ENCODE peak calls at places on chromosomes 16 and 17, in nine cellular contexts. One of them, this sample, is unnamed.

GRCh38 chr17:29251969-29252866 is 5.6 kb downstream of the CRYBA1 start:
- DNase-seq in Panc1: no peak
- DNase-seq in astrocyte: peak; percentile 40
- DNase-seq in thoracic aorta: no peak
- DNase-seq in lung: no peak
- DNase-seq in Peyer's patch: no peak
- DNase-seq in A549: peak; percentile 63
- DNase-seq in K562: peak; percentile 34
- DNase-seq in heart left ventricle: no peak
- DNase-seq in this sample: peak; percentile 29

GRCh38 chr17:57750930-57751329 is 5.8 kb upstream of the CCDC182 start:
- DNase-seq in Panc1: no peak
- DNase-seq in astrocyte: no peak
- DNase-seq in thoracic aorta: no peak
- DNase-seq in lung: no peak
- DNase-seq in Peyer's patch: no peak
- DNase-seq in A549: no peak
- DNase-seq in K562: no peak
- DNase-seq in heart left ventricle: no peak
- DNase-seq in this sample: no peak

GRCh38 chr17:57420674-57421392 is 164.5 kb downstream of the MSI2 start:
- DNase-seq in Panc1: no peak
- DNase-seq in astrocyte: no peak
- DNase-seq in thoracic aorta: no peak
- DNase-seq in lung: no peak
- DNase-seq in Peyer's patch: no peak
- DNase-seq in A549: no peak
- DNase-seq in K562: peak; percentile 77
- DNase-seq in heart left ventricle: no peak
- DNase-seq in this sample: no peak

GRCh38 chr16:75267631-75268264 is 16.3 kb upstream of the BCAR1 start:
- DNase-seq in Panc1: no peak
- DNase-seq in astrocyte: no peak
- DNase-seq in thoracic aorta: no peak
- DNase-seq in lung: peak; percentile 67
- DNase-seq in Peyer's patch: no peak
- DNase-seq in A549: peak; percentile 96
- DNase-seq in K562: no peak
- DNase-seq in heart left ventricle: peak; percentile 70
- DNase-seq in this sample: no peak

GRCh38 chr17:20280832-20281231 is 186.5 kb downstream of the LGALS9B start:
- DNase-seq in Panc1: no peak
- DNase-seq in astrocyte: no peak
- DNase-seq in thoracic aorta: no peak
- DNase-seq in lung: no peak
- DNase-seq in Peyer's patch: no peak
- DNase-seq in A549: no peak
- DNase-seq in K562: no peak
- DNase-seq in heart left ventricle: no peak
- DNase-seq in this sample: no peak

GRCh38 chr16:49282690-49283375 is 1.2 kb upstream of the CBLN1 start:
- DNase-seq in Panc1: no peak
- DNase-seq in astrocyte: no peak
- DNase-seq in thoracic aorta: no peak
- DNase-seq in lung: no peak
- DNase-seq in Peyer's patch: no peak
- DNase-seq in A549: no peak
- DNase-seq in K562: no peak
- DNase-seq in heart left ventricle: no peak
- DNase-seq in this sample: peak; percentile 23

GRCh38 chr16:64311241-64311640 is 810.6 kb downstream of the CDH11 start:
- DNase-seq in Panc1: no peak
- DNase-seq in astrocyte: peak; percentile 37
- DNase-seq in thoracic aorta: no peak
- DNase-seq in lung: no peak
- DNase-seq in Peyer's patch: no peak
- DNase-seq in A549: no peak
- DNase-seq in K562: no peak
- DNase-seq in heart left ventricle: no peak
- DNase-seq in this sample: no peak

GRCh38 chr17:21278304-21279197 is 6.0 kb upstream of the MAP2K3 start:
- DNase-seq in Panc1: no peak
- DNase-seq in astrocyte: no peak
- DNase-seq in thoracic aorta: no peak
- DNase-seq in lung: peak; percentile 77
- DNase-seq in Peyer's patch: peak; percentile 62
- DNase-seq in A549: no peak
- DNase-seq in K562: no peak
- DNase-seq in heart left ventricle: no peak
- DNase-seq in this sample: no peak

GRCh38 chr17:71405101-71405500 is 715.7 kb upstream of the SOX9 start:
- DNase-seq in Panc1: no peak
- DNase-seq in astrocyte: no peak
- DNase-seq in thoracic aorta: no peak
- DNase-seq in lung: no peak
- DNase-seq in Peyer's patch: no peak
- DNase-seq in A549: no peak
- DNase-seq in K562: no peak
- DNase-seq in heart left ventricle: no peak
- DNase-seq in this sample: no peak

GRCh38 chr17:35166526-35166925 is 18.9 kb downstream of the UNC45B start:
- DNase-seq in Panc1: no peak
- DNase-seq in astrocyte: no peak
- DNase-seq in thoracic aorta: no peak
- DNase-seq in lung: no peak
- DNase-seq in Peyer's patch: no peak
- DNase-seq in A549: no peak
- DNase-seq in K562: no peak
- DNase-seq in heart left ventricle: no peak
- DNase-seq in this sample: no peak

GRCh38 chr16:89094252-89094901 is 725 bp downstream of the ACSF3 start:
- DNase-seq in Panc1: no peak
- DNase-seq in astrocyte: no peak
- DNase-seq in thoracic aorta: no peak
- DNase-seq in lung: no peak
- DNase-seq in Peyer's patch: peak; percentile 31
- DNase-seq in A549: peak; percentile 31
- DNase-seq in K562: peak; percentile 37
- DNase-seq in heart left ventricle: no peak
- DNase-seq in this sample: peak; percentile 44

GRCh38 chr17:28033972-28034714 is 8.3 kb upstream of the NLK start:
- DNase-seq in Panc1: no peak
- DNase-seq in astrocyte: peak; percentile 92
- DNase-seq in thoracic aorta: no peak
- DNase-seq in lung: no peak
- DNase-seq in Peyer's patch: no peak
- DNase-seq in A549: no peak
- DNase-seq in K562: peak; percentile 90
- DNase-seq in heart left ventricle: peak; percentile 18
- DNase-seq in this sample: no peak

GRCh38 chr17:46772013-46772878 is 46.2 kb downstream of the WNT3 start:
- DNase-seq in Panc1: no peak
- DNase-seq in astrocyte: no peak
- DNase-seq in thoracic aorta: no peak
- DNase-seq in lung: peak; percentile 51
- DNase-seq in Peyer's patch: no peak
- DNase-seq in A549: peak; percentile 56
- DNase-seq in K562: peak; percentile 63
- DNase-seq in heart left ventricle: no peak
- DNase-seq in this sample: peak; percentile 78

GRCh38 chr16:29840240-29840639 is 20.0 kb downstream of the MVP start:
- DNase-seq in Panc1: no peak
- DNase-seq in astrocyte: no peak
- DNase-seq in thoracic aorta: no peak
- DNase-seq in lung: no peak
- DNase-seq in Peyer's patch: no peak
- DNase-seq in A549: no peak
- DNase-seq in K562: no peak
- DNase-seq in heart left ventricle: no peak
- DNase-seq in this sample: no peak

GRCh38 chr16:85350973-85351372 is 238.7 kb upstream of the CIBAR2 start:
- DNase-seq in Panc1: peak; percentile 63
- DNase-seq in astrocyte: peak; percentile 90
- DNase-seq in thoracic aorta: peak; percentile 90
- DNase-seq in lung: peak; percentile 94
- DNase-seq in Peyer's patch: peak; percentile 22
- DNase-seq in A549: peak; percentile 83
- DNase-seq in K562: no peak
- DNase-seq in heart left ventricle: peak; percentile 89
- DNase-seq in this sample: no peak

GRCh38 chr17:51153210-51154072 is at the start of gene NME1:
- DNase-seq in Panc1: peak; percentile 95
- DNase-seq in astrocyte: peak; percentile 99
- DNase-seq in thoracic aorta: peak; percentile 94
- DNase-seq in lung: peak; percentile 96
- DNase-seq in Peyer's patch: peak; percentile 96
- DNase-seq in A549: peak; percentile 99
- DNase-seq in K562: peak; percentile 99
- DNase-seq in heart left ventricle: peak; percentile 97
- DNase-seq in this sample: peak; percentile 98

GRCh38 chr17:48804936-48805411 is 12.1 kb downstream of the TTLL6 start:
- DNase-seq in Panc1: no peak
- DNase-seq in astrocyte: peak; percentile 4
- DNase-seq in thoracic aorta: no peak
- DNase-seq in lung: peak; percentile 67
- DNase-seq in Peyer's patch: peak; percentile 37
- DNase-seq in A549: peak; percentile 96
- DNase-seq in K562: peak; percentile 64
- DNase-seq in heart left ventricle: peak; percentile 33
- DNase-seq in this sample: peak; percentile 95

GRCh38 chr17:72099919-72100318 is 20.9 kb upstream of the SOX9 start:
- DNase-seq in Panc1: no peak
- DNase-seq in astrocyte: peak; percentile 83
- DNase-seq in thoracic aorta: no peak
- DNase-seq in lung: no peak
- DNase-seq in Peyer's patch: no peak
- DNase-seq in A549: no peak
- DNase-seq in K562: no peak
- DNase-seq in heart left ventricle: no peak
- DNase-seq in this sample: no peak

GRCh38 chr16:27303256-27304100 is 10.3 kb upstream of the IL4R start:
- DNase-seq in Panc1: no peak
- DNase-seq in astrocyte: no peak
- DNase-seq in thoracic aorta: no peak
- DNase-seq in lung: no peak
- DNase-seq in Peyer's patch: no peak
- DNase-seq in A549: no peak
- DNase-seq in K562: no peak
- DNase-seq in heart left ventricle: no peak
- DNase-seq in this sample: no peak
- H3K4me1 ChIP-seq in Panc1: no peaks in the 10 kb centered on the region
- H3K4me1 ChIP-seq in astrocyte: no peaks in the 10 kb centered on the region
- H3K4me1 ChIP-seq in thoracic aorta: no peaks in the 10 kb centered on the region
- H3K4me1 ChIP-seq in lung: no peaks in the 10 kb centered on the region
- H3K4me1 ChIP-seq in Peyer's patch: no peaks in the 10 kb centered on the region
- H3K4me1 ChIP-seq in A549: no peaks in the 10 kb centered on the region
- H3K4me1 ChIP-seq in K562: no peaks in the 10 kb centered on the region
- H3K4me1 ChIP-seq in heart left ventricle: peaks cover 17% of the 10 kb centered on the region
- H3K4me1 ChIP-seq in this sample: no peaks in the 10 kb centered on the region

DNA sequence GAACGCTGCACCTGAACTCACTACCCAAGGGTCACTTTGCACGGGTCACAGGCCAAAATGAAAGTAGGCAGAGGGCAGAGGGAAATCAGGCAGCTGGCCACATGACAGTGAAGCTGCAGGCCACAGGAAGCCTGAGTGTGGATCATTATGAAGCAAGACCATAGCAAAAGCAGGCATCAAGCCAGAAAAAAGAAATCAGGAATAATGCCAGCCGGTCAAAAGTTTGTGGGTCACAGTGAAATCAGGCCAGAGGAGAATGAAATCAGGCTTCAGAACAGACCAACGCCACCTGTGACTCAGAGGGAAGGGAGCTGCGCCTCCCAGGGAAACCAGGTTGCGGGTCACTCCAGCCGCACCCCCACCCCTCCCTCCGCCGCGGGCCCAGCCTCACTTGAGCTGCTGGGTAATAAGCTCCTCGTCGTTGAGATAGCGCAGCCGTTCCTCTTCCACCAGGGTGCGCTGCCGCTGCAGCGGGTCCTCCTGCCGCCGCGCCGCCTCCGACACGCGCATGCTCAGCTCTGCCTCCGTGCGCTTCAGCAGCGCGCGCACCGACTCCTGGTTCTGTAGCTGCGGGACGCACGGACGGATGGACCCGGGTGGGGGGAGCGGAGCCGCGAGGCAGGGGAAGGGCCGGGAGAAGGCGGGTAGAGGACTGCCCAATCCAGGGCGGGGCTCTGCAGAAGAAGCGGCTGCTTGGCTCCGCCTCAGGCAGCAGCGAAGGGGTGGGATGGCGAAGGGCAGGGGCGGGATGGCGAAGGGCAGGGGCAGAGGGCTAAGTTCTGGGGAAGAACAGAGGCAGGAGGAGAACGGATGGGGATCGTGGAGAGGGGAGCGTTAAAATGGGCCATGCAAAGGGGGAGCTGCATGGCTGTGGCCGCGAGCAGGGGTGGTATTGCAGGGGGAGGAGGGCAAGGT is 47.7 kb downstream of the SRCIN1 start:
- DNase-seq in Panc1: peak; percentile 87
- DNase-seq in astrocyte: peak; percentile 73
- DNase-seq in thoracic aorta: peak; percentile 59
- DNase-seq in lung: peak; percentile 94
- DNase-seq in Peyer's patch: peak; percentile 86
- DNase-seq in A549: peak; percentile 99
- DNase-seq in K562: peak; percentile 94
- DNase-seq in heart left ventricle: peak; percentile 88
- DNase-seq in this sample: peak; percentile 93
- TF ChIP-seq CTCF in Panc1: peak; percentile 87
- TF ChIP-seq CTCF in astrocyte: peak; percentile 59
- TF ChIP-seq CTCF in thoracic aorta: peak; percentile 87
- TF ChIP-seq CTCF in lung: peak; percentile 89
- TF ChIP-seq CTCF in Peyer's patch: peak; percentile 90
- TF ChIP-seq CTCF in A549: peak; percentile 95
- TF ChIP-seq CTCF in K562: peak; percentile 95
- TF ChIP-seq CTCF in heart left ventricle: peak; percentile 85
- TF ChIP-seq CTCF in this sample: peak; percentile 90

DNA sequence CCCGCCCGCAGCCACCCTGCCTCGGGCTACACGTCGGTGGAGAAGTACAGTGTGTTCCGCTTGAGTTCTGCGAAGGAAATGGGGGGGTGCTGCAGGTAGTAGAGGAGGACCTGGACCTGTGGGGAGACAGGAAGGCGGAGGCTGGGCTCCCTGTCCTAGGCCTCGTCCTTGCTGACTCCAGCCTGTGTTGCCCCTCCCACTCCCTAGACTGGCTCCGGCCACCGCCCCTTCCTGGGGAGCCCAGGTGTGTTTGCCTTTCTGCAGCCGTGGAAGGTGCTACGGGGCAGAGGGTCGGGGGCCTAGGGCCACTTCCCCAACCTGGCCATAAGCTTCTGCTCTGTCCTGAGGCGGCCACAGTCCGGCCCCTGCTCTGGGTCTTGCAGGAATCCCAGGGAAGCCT is 9.1 kb downstream of the TIMM22 start:
- DNase-seq in Panc1: no peak
- DNase-seq in astrocyte: no peak
- DNase-seq in thoracic aorta: no peak
- DNase-seq in lung: no peak
- DNase-seq in Peyer's patch: no peak
- DNase-seq in A549: no peak
- DNase-seq in K562: no peak
- DNase-seq in heart left ventricle: no peak
- DNase-seq in this sample: peak; percentile 42
- H3K4me1 ChIP-seq in Panc1: peaks cover 41% of the 10 kb centered on the region
- H3K4me1 ChIP-seq in astrocyte: peaks cover 42% of the 10 kb centered on the region
- H3K4me1 ChIP-seq in thoracic aorta: peaks cover 94% of the 10 kb centered on the region
- H3K4me1 ChIP-seq in lung: peaks cover 34% of the 10 kb centered on the region
- H3K4me1 ChIP-seq in Peyer's patch: no peaks in the 10 kb centered on the region
- H3K4me1 ChIP-seq in A549: no peaks in the 10 kb centered on the region
- H3K4me1 ChIP-seq in K562: no peaks in the 10 kb centered on the region
- H3K4me1 ChIP-seq in heart left ventricle: peaks cover 63% of the 10 kb centered on the region
- H3K4me1 ChIP-seq in this sample: peaks cover 9% of the 10 kb centered on the region

GRCh38 chr16:78227855-78228254 is 128.4 kb downstream of the WWOX start:
- DNase-seq in Panc1: no peak
- DNase-seq in astrocyte: no peak
- DNase-seq in thoracic aorta: no peak
- DNase-seq in lung: peak; percentile 14
- DNase-seq in Peyer's patch: no peak
- DNase-seq in A549: no peak
- DNase-seq in K562: peak; percentile 21
- DNase-seq in heart left ventricle: no peak
- DNase-seq in this sample: peak; percentile 56
- TF ChIP-seq CTCF in Panc1: peak; percentile 55
- TF ChIP-seq CTCF in astrocyte: no peak
- TF ChIP-seq CTCF in thoracic aorta: no peak
- TF ChIP-seq CTCF in lung: no peak
- TF ChIP-seq CTCF in Peyer's patch: no peak
- TF ChIP-seq CTCF in A549: no peak
- TF ChIP-seq CTCF in K562: peak; percentile 49
- TF ChIP-seq CTCF in heart left ventricle: no peak
- TF ChIP-seq CTCF in this sample: peak; percentile 23

This sample was measured in Caco-2.